ENCODE peak calls at places on chromosome 6, in ten cellular contexts. A, I, S, L, K, V, U, Y, T and Z are unnamed samples.
A peak's percentile ranks its signal among the peaks of the same experiment; 100 is the strongest.

GRCh38 chr6:128233501-128233900 is 286.9 kb downstream of the PTPRK start:
- DNase-seq in A (no peak), I (no peak), S (no peak), L (no peak), K (no peak), V (no peak), U (no peak), Y (no peak), T (no peak), Z (no peak)

GRCh38 chr6:154613137-154613676 is 102.7 kb upstream of the CNKSR3 start:
- DNase-seq in A (no peak), I (peak; percentile 56), S (peak; percentile 46), L (peak; percentile 80), K (no peak), V (no peak), U (no peak), Y (no peak), T (peak; percentile 74), Z (no peak)

GRCh38 chr6:54217018-54217417 is 91.2 kb upstream of the TINAG start:
- DNase-seq in A (no peak), I (no peak), S (no peak), L (peak; percentile 29), K (no peak), V (no peak), U (no peak), Y (no peak), T (peak; percentile 4), Z (no peak)

GRCh38 chr6:72784581-72784980 is 162.7 kb downstream of the KCNQ5 start:
- DNase-seq in A (no peak), I (peak; percentile 61), S (no peak), L (peak; percentile 81), K (no peak), V (no peak), U (no peak), Y (no peak), T (peak; percentile 90), Z (no peak)

GRCh38 chr6:24125980-24126379 is at the start of gene NRSN1:
- DNase-seq in A (no peak), I (no peak), S (no peak), L (peak; percentile 9), K (no peak), V (peak; percentile 11), U (peak; percentile 50), Y (peak; percentile 94), T (no peak), Z (no peak)

GRCh38 chr6:1170793-1171192 is 141.1 kb upstream of the FOXQ1 start:
- DNase-seq in A (no peak), I (no peak), S (no peak), L (no peak), K (no peak), V (no peak), U (peak; percentile 17), Y (no peak), T (no peak), Z (no peak)

GRCh38 chr6:41040101-41040910 is 1.3 kb upstream of the UNC5CL start:
- DNase-seq in A (no peak), I (no peak), S (no peak), L (peak; percentile 96), K (no peak), V (no peak), U (no peak), Y (no peak), T (peak; percentile 59), Z (no peak)

GRCh38 chr6:56759521-56759920 is 116.8 kb upstream of the DST start:
- DNase-seq in A (no peak), I (no peak), S (no peak), L (no peak), K (no peak), V (no peak), U (peak; percentile 84), Y (peak; percentile 8), T (no peak), Z (no peak)

GRCh38 chr6:127554435-127555006 is 22.5 kb upstream of the C6orf58 start:
- DNase-seq in A (no peak), I (peak; percentile 14), S (peak; percentile 71), L (peak; percentile 53), K (no peak), V (no peak), U (peak; percentile 32), Y (peak; percentile 11), T (peak; percentile 66), Z (no peak)

GRCh38 chr6:104159045-104159618 is 700.6 kb downstream of the HACE1 start:
- DNase-seq in A (no peak), I (no peak), S (no peak), L (no peak), K (no peak), V (no peak), U (no peak), Y (no peak), T (no peak), Z (no peak)

GRCh38 chr6:133298801-133299200 is 57.6 kb downstream of the EYA4 start:
- DNase-seq in A (no peak), I (no peak), S (no peak), L (no peak), K (no peak), V (no peak), U (no peak), Y (no peak), T (no peak), Z (no peak)

GRCh38 chr6:115618311-115618710 is 442.4 kb downstream of the FRK start:
- DNase-seq in A (no peak), I (no peak), S (no peak), L (no peak), K (no peak), V (no peak), U (no peak), Y (no peak), T (no peak), Z (no peak)

GRCh38 chr6:157078326-157078725 is 245.0 kb downstream of the TMEM242 start:
- DNase-seq in A (no peak), I (no peak), S (no peak), L (no peak), K (no peak), V (no peak), U (no peak), Y (no peak), T (no peak), Z (no peak)

GRCh38 chr6:92196320-92196719 is 1223.0 kb downstream of the EPHA7 start:
- DNase-seq in A (no peak), I (no peak), S (no peak), L (no peak), K (no peak), V (no peak), U (no peak), Y (no peak), T (no peak), Z (no peak)

GRCh38 chr6:149910721-149911151 is 12.2 kb downstream of the RAET1G start:
- DNase-seq in A (no peak), I (no peak), S (no peak), L (no peak), K (peak; percentile 33), V (no peak), U (no peak), Y (peak; percentile 26), T (no peak), Z (no peak)

GRCh38 chr6:84137051-84137375 is 90.4 kb downstream of the CEP162 start:
- DNase-seq in A (no peak), I (no peak), S (no peak), L (peak; percentile 6), K (no peak), V (no peak), U (no peak), Y (no peak), T (no peak), Z (no peak)

GRCh38 chr6:36700812-36701211 is 3.2 kb downstream of the RAB44 start:
- DNase-seq in A (no peak), I (no peak), S (no peak), L (no peak), K (no peak), V (no peak), U (no peak), Y (no peak), T (no peak), Z (no peak)

GRCh38 chr6:135163440-135163738 is 17.7 kb upstream of the MYB start:
- DNase-seq in A (peak; percentile 64), I (no peak), S (no peak), L (no peak), K (no peak), V (no peak), U (no peak), Y (no peak), T (no peak), Z (no peak)

GRCh38 chr6:157715766-157716171 is 107.3 kb upstream of the SNX9 start:
- DNase-seq in A (no peak), I (peak; percentile 61), S (no peak), L (no peak), K (peak; percentile 77), V (no peak), U (no peak), Y (peak; percentile 48), T (peak; percentile 46), Z (no peak)

GRCh38 chr6:68575765-68576439 is 59.2 kb upstream of the ADGRB3 start:
- DNase-seq in A (no peak), I (no peak), S (no peak), L (peak; percentile 50), K (peak; percentile 36), V (peak; percentile 8), U (peak; percentile 69), Y (peak; percentile 24), T (no peak), Z (no peak)

GRCh38 chr6:42041131-42042055 is 8.9 kb upstream of the TAF8 start:
- DNase-seq in A (no peak), I (no peak), S (no peak), L (no peak), K (no peak), V (no peak), U (no peak), Y (no peak), T (no peak), Z (no peak)

GRCh38 chr6:137652961-137653697 is 158.9 kb upstream of the OLIG3 start:
- DNase-seq in A (no peak), I (no peak), S (no peak), L (no peak), K (no peak), V (no peak), U (peak; percentile 6), Y (no peak), T (no peak), Z (no peak)

GRCh38 chr6:144285798-144286502 is 815 bp downstream of the UTRN start:
- DNase-seq in A (peak; percentile 29), I (no peak), S (peak; percentile 65), L (peak; percentile 70), K (peak; percentile 89), V (peak; percentile 28), U (peak; percentile 19), Y (peak; percentile 81), T (peak; percentile 72), Z (peak; percentile 41)

GRCh38 chr6:124234806-124235205 is 431.1 kb downstream of the NKAIN2 start:
- DNase-seq in A (no peak), I (no peak), S (no peak), L (no peak), K (no peak), V (no peak), U (no peak), Y (no peak), T (no peak), Z (no peak)